ENCODE peak calls at places on chromosome 3, in nine cellular contexts. C, Q, D, Z, J, O, I, N and F are unnamed samples.

GRCh38 chr3:114709102-114709501 is 415.3 kb downstream of the TIGIT start:
- DNase-seq in C (no peak), Q (no peak), D (no peak), Z (no peak), J (no peak), O (no peak), I (no peak), N (no peak), F (no peak)

GRCh38 chr3:186510374-186511079 is 33.7 kb downstream of the CRYGS start:
- DNase-seq in C (no peak), Q (no peak), D (no peak), Z (no peak), J (no peak), O (no peak), I (no peak), N (no peak), F (no peak)

GRCh38 chr3:46464326-46465195 is at the start of gene LTF:
- DNase-seq in C (no peak), Q (no peak), D (no peak), Z (no peak), J (no peak), O (no peak), I (no peak), N (no peak), F (no peak)

GRCh38 chr3:114110439-114110838 is 53.9 kb downstream of the QTRT2 start:
- DNase-seq in C (no peak), Q (no peak), D (no peak), Z (no peak), J (no peak), O (no peak), I (no peak), N (no peak), F (no peak)

GRCh38 chr3:11136116-11136515 is 18.2 kb upstream of the HRH1 start:
- DNase-seq in C (no peak), Q (no peak), D (no peak), Z (no peak), J (no peak), O (no peak), I (no peak), N (no peak), F (no peak)

GRCh38 chr3:134485620-134486576 is at the start of the genes ANAPC13 and CEP63:
- DNase-seq in C (peak; percentile 82), Q (peak; percentile 97), D (peak; percentile 98), Z (peak; percentile 96), J (peak; percentile 81), O (peak; percentile 92), I (peak; percentile 96), N (peak; percentile 96), F (peak; percentile 96)

GRCh38 chr3:2653706-2654105 is 456.5 kb downstream of the IL5RA start:
- DNase-seq in C (no peak), Q (no peak), D (no peak), Z (no peak), J (no peak), O (no peak), I (no peak), N (no peak), F (no peak)

GRCh38 chr3:24145481-24145880 is 200.4 kb downstream of the NR1D2 start:
- DNase-seq in C (no peak), Q (no peak), D (no peak), Z (no peak), J (no peak), O (no peak), I (no peak), N (no peak), F (no peak)

GRCh38 chr3:38453075-38453913 is at the start of gene ACVR2B:
- DNase-seq in C (no peak), Q (peak; percentile 89), D (peak; percentile 82), Z (peak; percentile 86), J (peak; percentile 67), O (peak; percentile 70), I (no peak), N (peak; percentile 95), F (peak; percentile 83)

GRCh38 chr3:43748179-43748578 is 57.4 kb downstream of the ABHD5 start:
- DNase-seq in C (no peak), Q (no peak), D (no peak), Z (no peak), J (no peak), O (no peak), I (no peak), N (no peak), F (peak; percentile 51)

GRCh38 chr3:160006282-160007163 is 17.9 kb downstream of the IL12A start:
- DNase-seq in C (no peak), Q (peak; percentile 73), D (peak; percentile 74), Z (no peak), J (no peak), O (no peak), I (no peak), N (peak; percentile 76), F (peak; percentile 89)

GRCh38 chr3:133393204-133393603 is 6.7 kb upstream of the BFSP2 start:
- DNase-seq in C (no peak), Q (no peak), D (no peak), Z (no peak), J (no peak), O (no peak), I (no peak), N (no peak), F (no peak)

GRCh38 chr3:147360936-147361670 is 45.2 kb downstream of the ZIC4 start:
- DNase-seq in C (no peak), Q (no peak), D (no peak), Z (no peak), J (no peak), O (no peak), I (no peak), N (no peak), F (no peak)

GRCh38 chr3:118077332-118077731 is 957.3 kb downstream of the IGSF11 start:
- DNase-seq in C (no peak), Q (no peak), D (no peak), Z (no peak), J (no peak), O (no peak), I (no peak), N (no peak), F (no peak)

GRCh38 chr3:131900891-131901290 is 133.9 kb downstream of the CPNE4 start:
- DNase-seq in C (no peak), Q (no peak), D (no peak), Z (no peak), J (no peak), O (no peak), I (no peak), N (no peak), F (no peak)

GRCh38 chr3:58528629-58529028 is 8.4 kb downstream of the ACOX2 start:
- DNase-seq in C (no peak), Q (no peak), D (peak; percentile 47), Z (no peak), J (no peak), O (no peak), I (no peak), N (no peak), F (peak; percentile 36)

GRCh38 chr3:52831500-52832301 is 1.2 kb upstream of the ITIH4 start:
- DNase-seq in C (no peak), Q (no peak), D (peak; percentile 70), Z (peak; percentile 64), J (no peak), O (no peak), I (no peak), N (peak; percentile 89), F (no peak)

GRCh38 chr3:111616417-111617105 is 21.4 kb upstream of the ZBED2 start:
- DNase-seq in C (no peak), Q (no peak), D (peak; percentile 67), Z (no peak), J (peak; percentile 59), O (peak; percentile 27), I (no peak), N (no peak), F (no peak)

GRCh38 chr3:182814419-182815160 is 21.3 kb downstream of the ATP11B start:
- DNase-seq in C (no peak), Q (no peak), D (no peak), Z (no peak), J (no peak), O (no peak), I (no peak), N (no peak), F (no peak)

GRCh38 chr3:112373476-112373875 is 40.5 kb downstream of the CD200 start:
- DNase-seq in C (no peak), Q (no peak), D (no peak), Z (no peak), J (no peak), O (no peak), I (no peak), N (no peak), F (no peak)

GRCh38 chr3:145981057-145981456 is 179.9 kb downstream of the PLOD2 start:
- DNase-seq in C (no peak), Q (no peak), D (no peak), Z (no peak), J (no peak), O (no peak), I (no peak), N (no peak), F (no peak)

GRCh38 chr3:150367771-150368170 is 40.3 kb upstream of the TSC22D2 start:
- DNase-seq in C (no peak), Q (no peak), D (no peak), Z (no peak), J (no peak), O (no peak), I (no peak), N (no peak), F (no peak)